ENCODE peak calls at places on chromosomes 4 and X, in five cellular contexts. Z is coronary artery, W is heart left ventricle, J is WTC11, D is fibroblast of the aortic adventitia. E is an unnamed sample.

GRCh38 chr4:99207911-99208718 is 10.9 kb downstream of the ADH6 start:
- DNase-seq in W (no peak), Z (no peak), D (peak; percentile 97), J (no peak), E (no peak)

GRCh38 chr4:145703850-145704528 is 24.0 kb downstream of the C4orf51 start:
- DNase-seq in W (no peak), D (no peak), J (no peak), Z (no peak), E (no peak)

GRCh38 chr4:29277381-29277780 is 1442.8 kb upstream of the PCDH7 start:
- DNase-seq in W (no peak), D (peak; percentile 3), J (no peak), Z (no peak), E (peak; percentile 44)

GRCh38 chrX:153643431-153644351 is 3.3 kb upstream of the DUSP9 start:
- DNase-seq in Z (no peak), W (no peak), D (no peak), J (no peak), E (peak; percentile 12)

GRCh38 chr4:70405765-70406164 is 8.0 kb downstream of the OPRPN start:
- DNase-seq in Z (no peak), D (no peak), W (no peak), J (no peak), E (no peak)

GRCh38 chrX:109535578-109535977 is 1.1 kb upstream of the NXT2 start:
- DNase-seq in W (no peak), J (no peak), Z (no peak), D (no peak), E (no peak)

GRCh38 chrX:72028701-72029470 is 102.8 kb downstream of the RTL5 start:
- DNase-seq in J (no peak), W (no peak), Z (peak; percentile 50), D (no peak), E (no peak)

GRCh38 chr4:125735107-125735506 is 420.4 kb downstream of the FAT4 start:
- DNase-seq in J (no peak), D (peak; percentile 93), W (no peak), Z (no peak), E (peak; percentile 85)

GRCh38 chrX:150167482-150168324 is 195.4 kb upstream of the MAMLD1 start:
- DNase-seq in D (no peak), J (no peak), W (no peak), Z (no peak), E (no peak)

GRCh38 chrX:12060489-12061260 is 77.6 kb upstream of the FRMPD4 start:
- DNase-seq in Z (no peak), J (no peak), D (no peak), W (no peak), E (no peak)

GRCh38 chr4:78155616-78156105 is 98.5 kb downstream of the FRAS1 start:
- DNase-seq in W (no peak), D (no peak), Z (no peak), J (no peak), E (no peak)

GRCh38 chrX:110600745-110601310 is 194.8 kb downstream of the CHRDL1 start:
- DNase-seq in W (no peak), J (no peak), Z (no peak), D (peak; percentile 3), E (peak; percentile 57)

GRCh38 chr4:68375667-68376559 is 26.0 kb upstream of the YTHDC1 start:
- DNase-seq in D (peak; percentile 74), J (peak; percentile 39), W (no peak), Z (no peak), E (peak; percentile 87)

GRCh38 chr4:73613130-73613529 is 7.1 kb downstream of the RASSF6 start:
- DNase-seq in W (no peak), Z (no peak), J (no peak), D (no peak), E (peak; percentile 29)

GRCh38 chrX:10534611-10535010 is 85.8 kb downstream of the MID1 start:
- DNase-seq in J (no peak), Z (no peak), D (no peak), W (no peak), E (no peak)

GRCh38 chrX:1778817-1779216 is 164.0 kb downstream of the ASMT start:
- DNase-seq in Z (no peak), W (no peak), D (no peak), J (no peak), E (no peak)

GRCh38 chrX:1788300-1788911 is 173.5 kb downstream of the ASMT start:
- DNase-seq in Z (no peak), W (no peak), D (no peak), J (no peak), E (no peak)

GRCh38 chrX:1784773-1785172 is 169.9 kb downstream of the ASMT start:
- DNase-seq in W (no peak), J (no peak), Z (no peak), D (no peak), E (no peak)
- TF ChIP-seq CTCF in W (no peak), J (peak; percentile 33), Z (no peak), D (no peak), E (no peak)

GRCh38 chr4:87985887-87986200 is 10.3 kb downstream of the SPP1 start:
- DNase-seq in Z (no peak), J (no peak), W (no peak), D (no peak), E (no peak)
- TF ChIP-seq CTCF in Z (no peak), J (no peak), W (no peak), D (no peak), E (no peak)

DNA sequence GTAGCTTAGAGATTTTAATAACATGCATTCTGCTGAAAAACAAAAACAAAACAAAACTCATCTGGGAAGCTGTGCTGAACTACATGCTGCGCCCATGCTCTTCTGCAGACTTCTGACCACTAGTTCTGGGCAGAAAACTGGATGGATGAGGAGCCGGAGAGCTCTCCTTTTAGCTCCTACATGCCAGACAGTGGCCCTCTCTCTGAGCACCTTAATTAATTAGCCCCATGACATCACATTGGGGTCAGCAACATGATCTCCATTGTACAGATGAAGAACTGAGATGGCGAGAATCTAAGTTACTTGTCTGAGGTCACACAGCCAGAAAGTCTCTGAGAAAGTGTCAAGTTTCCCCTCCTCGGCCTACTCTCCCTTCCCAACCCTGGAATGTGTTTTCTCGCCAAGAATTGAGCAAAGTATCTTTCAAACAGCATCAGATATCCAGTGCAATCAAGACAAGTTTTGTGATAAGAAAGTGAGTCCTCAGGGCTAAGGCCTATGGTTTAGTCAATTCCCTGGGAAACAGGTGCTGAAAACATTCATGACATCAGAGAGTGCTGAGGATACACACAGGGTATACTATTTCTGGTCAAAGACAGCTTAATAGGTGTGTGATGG is 21.6 kb downstream of the SCD5 start:
- DNase-seq in Z (no peak), J (no peak), D (peak; percentile 77), W (no peak), E (peak; percentile 37)
- TF ChIP-seq CTCF in Z (no peak), J (no peak), D (no peak), W (no peak), E (no peak)

GRCh38 chr4:6681191-6681590 is 12.5 kb upstream of the S100P start:
- DNase-seq in Z (no peak), W (no peak), J (peak; percentile 49), D (no peak), E (no peak)
- TF ChIP-seq CTCF in Z (no peak), W (no peak), J (no peak), D (no peak), E (no peak)

GRCh38 chr4:4761128-4761991 is 98.1 kb upstream of the MSX1 start:
- DNase-seq in W (no peak), J (peak; percentile 69), D (no peak), Z (no peak), E (no peak)
- TF ChIP-seq CTCF in W (no peak), J (peak; percentile 37), D (peak; percentile 20), Z (no peak), E (no peak)

GRCh38 chrX:40358994-40359393 is 221.8 kb upstream of the ATP6AP2 start:
- DNase-seq in J (no peak), Z (no peak), D (no peak), W (no peak), E (no peak)

GRCh38 chrX:40360557-40360956 is 220.2 kb upstream of the ATP6AP2 start:
- DNase-seq in Z (no peak), D (no peak), W (no peak), J (no peak), E (no peak)

DNA sequence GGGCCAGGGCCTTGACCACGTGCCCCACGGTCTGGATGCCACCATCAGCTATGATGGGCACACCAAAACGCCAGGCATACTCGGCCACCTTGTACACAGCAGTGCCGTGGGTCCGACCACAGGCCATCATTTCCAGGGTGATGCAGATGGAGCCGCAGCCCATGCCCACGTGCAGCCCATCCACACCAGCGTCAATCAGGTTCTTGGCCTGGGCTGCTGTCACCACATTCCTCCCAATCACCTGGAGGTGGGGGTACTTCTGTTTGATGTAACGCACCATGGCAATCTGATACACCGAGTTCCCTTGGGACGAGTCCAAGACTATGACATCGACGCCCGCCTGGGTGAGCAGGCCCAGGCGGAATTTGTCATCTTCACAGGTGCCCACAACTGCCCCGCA is 221.2 kb upstream of the ATP6AP2 start:
- DNase-seq in J (no peak), W (no peak), D (no peak), Z (no peak), E (no peak)
- TF ChIP-seq CTCF in J (no peak), W (no peak), D (no peak), Z (no peak), E (no peak)

GRCh38 chr4:40606239-40606767 is 23.4 kb downstream of the RBM47 start:
- DNase-seq in Z (no peak), D (no peak), J (no peak), W (no peak), E (no peak)
- TF ChIP-seq CTCF in Z (no peak), D (no peak), J (no peak), W (no peak), E (no peak)

DNA sequence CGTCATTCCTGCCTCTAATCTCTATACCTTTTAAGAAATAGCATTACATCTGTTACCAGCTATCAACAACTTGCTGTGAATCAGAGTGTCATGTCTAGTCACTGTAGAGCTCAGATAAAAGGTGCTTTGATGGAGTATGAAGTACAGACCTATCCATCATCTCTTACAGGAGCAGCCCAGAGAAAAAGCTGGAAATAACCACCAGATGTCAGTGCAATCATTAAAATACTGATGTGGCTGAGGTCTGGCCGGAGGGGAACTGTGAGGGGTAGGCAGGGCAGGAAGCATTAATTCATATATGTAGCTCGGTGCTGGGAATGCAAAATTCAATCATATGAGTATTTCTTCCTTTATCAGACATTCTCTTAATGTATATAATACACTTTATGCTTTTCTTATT is 100.6 kb downstream of the AKAP4 start:
- DNase-seq in J (no peak), W (no peak), D (peak; percentile 17), Z (no peak), E (peak; percentile 8)
- TF ChIP-seq CTCF in J (no peak), W (peak; percentile 42), D (peak; percentile 23), Z (no peak), E (peak; percentile 13)

GRCh38 chrX:129318375-129318774 is 204.9 kb downstream of the SMARCA1 start:
- DNase-seq in D (peak; percentile 26), Z (no peak), W (no peak), J (no peak), E (peak; percentile 45)
- TF ChIP-seq CTCF in D (no peak), Z (no peak), W (no peak), J (no peak), E (peak; percentile 34)